ENCODE peak calls at places on chromosomes 3 and 15, in seven cellular contexts. Z, K, I, O, L, N and P are unnamed samples.

GRCh38 chr3:156094391-156094790 is 26.0 kb upstream of the KCNAB1 start:
- DNase-seq in Z (no peak), K (no peak), I (no peak), O (no peak), L (no peak), N (no peak), P (no peak)

GRCh38 chr3:148755570-148755969 is 57.9 kb downstream of the AGTR1 start:
- DNase-seq in Z (no peak), K (no peak), I (no peak), O (no peak), L (no peak), N (no peak), P (no peak)

GRCh38 chr3:40847571-40847992 is 322.8 kb downstream of the ZNF621 start:
- DNase-seq in Z (no peak), K (no peak), I (no peak), O (no peak), L (no peak), N (no peak), P (no peak)

GRCh38 chr3:15756505-15756904 is 41.3 kb downstream of the ANKRD28 start:
- DNase-seq in Z (no peak), K (no peak), I (no peak), O (no peak), L (no peak), N (no peak), P (no peak)

GRCh38 chr3:10492351-10493201 is 12.8 kb downstream of the ATP2B2 start:
- DNase-seq in Z (no peak), K (no peak), I (no peak), O (no peak), L (no peak), N (no peak), P (no peak)

GRCh38 chr3:38602576-38603250 is 46.8 kb downstream of the SCN5A start:
- DNase-seq in Z (no peak), K (no peak), I (no peak), O (no peak), L (no peak), N (peak), P (no peak)

GRCh38 chr3:150035400-150035799 is 64.7 kb upstream of the PFN2 start:
- DNase-seq in Z (no peak), K (no peak), I (no peak), O (no peak), L (no peak), N (no peak), P (no peak)

GRCh38 chr3:78517932-78518331 is 1249.9 kb downstream of the ROBO1 start:
- DNase-seq in Z (no peak), K (no peak), I (no peak), O (no peak), L (no peak), N (no peak), P (no peak)

GRCh38 chr3:185656321-185656840 is 70.3 kb downstream of the SENP2 start:
- DNase-seq in Z (no peak), K (peak), I (no peak), O (no peak), L (no peak), N (peak), P (no peak)

GRCh38 chr15:47384316-47384715 is 333.0 kb upstream of the SEMA6D start:
- DNase-seq in Z (no peak), K (no peak), I (no peak), O (no peak), L (no peak), N (no peak), P (no peak)

GRCh38 chr3:96844204-96844514 is 29.8 kb downstream of the EPHA6 start:
- DNase-seq in Z (no peak), K (no peak), I (no peak), O (no peak), L (no peak), N (no peak), P (no peak)

GRCh38 chr15:83285979-83286553 is 1.6 kb upstream of the BNC1 start:
- DNase-seq in Z (no peak), K (no peak), I (no peak), O (no peak), L (no peak), N (no peak), P (no peak)

GRCh38 chr3:156548041-156548687 is 6.8 kb downstream of the SSR3 start:
- DNase-seq in Z (no peak), K (no peak), I (no peak), O (no peak), L (no peak), N (no peak), P (no peak)

GRCh38 chr3:104291437-104291851 is 1075.3 kb upstream of the ALCAM start:
- DNase-seq in Z (no peak), K (no peak), I (no peak), O (no peak), L (no peak), N (no peak), P (no peak)

GRCh38 chr3:37457392-37458065 is 283.1 kb upstream of the LRRFIP2 start:
- DNase-seq in Z (no peak), K (no peak), I (no peak), O (no peak), L (no peak), N (no peak), P (no peak)

GRCh38 chr3:122800031-122800430 is 5.2 kb downstream of the SLC49A4 start:
- DNase-seq in Z (no peak), K (no peak), I (no peak), O (no peak), L (no peak), N (no peak), P (no peak)

GRCh38 chr3:97949110-97949485 is 23.1 kb downstream of the RIOX2 start:
- DNase-seq in Z (no peak), K (no peak), I (no peak), O (no peak), L (no peak), N (no peak), P (no peak)

GRCh38 chr3:106510206-106510605 is 641.4 kb upstream of the CBLB start:
- DNase-seq in Z (no peak), K (no peak), I (no peak), O (no peak), L (no peak), N (peak), P (no peak)

GRCh38 chr3:179653777-179654117 is 907 bp downstream of the USP13 start:
- DNase-seq in Z (no peak), K (peak), I (no peak), O (no peak), L (no peak), N (no peak), P (no peak)

GRCh38 chr15:85597155-85597815 is 197.4 kb downstream of the KLHL25 start:
- DNase-seq in Z (no peak), K (no peak), I (no peak), O (no peak), L (no peak), N (no peak), P (no peak)

GRCh38 chr3:16350041-16350952 is 85.3 kb downstream of the OXNAD1 start:
- DNase-seq in Z (no peak), K (no peak), I (no peak), O (no peak), L (no peak), N (no peak), P (no peak)

GRCh38 chr3:118987466-118987865 is 47.2 kb downstream of the IGSF11 start:
- DNase-seq in Z (no peak), K (peak), I (no peak), O (peak), L (no peak), N (peak), P (no peak)

GRCh38 chr3:190180268-190180667 is 59.6 kb upstream of the P3H2 start:
- DNase-seq in Z (no peak), K (no peak), I (no peak), O (no peak), L (no peak), N (no peak), P (no peak)

GRCh38 chr15:65421360-65422215 is 1.2 kb downstream of the IGDCC4 start:
- DNase-seq in Z (no peak), K (peak), I (no peak), O (no peak), L (no peak), N (peak), P (peak)

GRCh38 chr3:47512416-47513124 is 942 bp downstream of the ELP6 start:
- DNase-seq in Z (no peak), K (peak), I (no peak), O (no peak), L (no peak), N (peak), P (peak)

GRCh38 chr3:60954049-60954448 is 297.2 kb downstream of the FHIT start:
- DNase-seq in Z (no peak), K (no peak), I (no peak), O (no peak), L (no peak), N (no peak), P (no peak)

GRCh38 chr3:176321099-176321498 is 876.2 kb downstream of the TBL1XR1 start:
- DNase-seq in Z (no peak), K (no peak), I (no peak), O (no peak), L (no peak), N (no peak), P (no peak)

GRCh38 chr3:50321844-50322385 is 630 bp downstream of the HYAL2 start:
- DNase-seq in Z (no peak), K (no peak), I (no peak), O (no peak), L (no peak), N (no peak), P (no peak)

GRCh38 chr3:50323092-50323600 is 601 bp upstream of the HYAL2 start:
- DNase-seq in Z (no peak), K (no peak), I (no peak), O (no peak), L (no peak), N (no peak), P (no peak)

GRCh38 chr3:50321146-50321843 is 1.2 kb downstream of the HYAL2 start:
- DNase-seq in Z (peak), K (peak), I (no peak), O (peak), L (peak), N (peak), P (peak)

GRCh38 chr3:50323614-50324199 is 1.2 kb upstream of the HYAL2 start:
- DNase-seq in Z (no peak), K (no peak), I (no peak), O (no peak), L (no peak), N (no peak), P (no peak)

GRCh38 chr3:50322386-50323091 is at the start of gene HYAL2:
- DNase-seq in Z (no peak), K (no peak), I (no peak), O (peak), L (no peak), N (no peak), P (no peak)
- H3K4me3 ChIP-seq in Z (peak), K (peak), I (peak), O (peak), L (peak), N (peak), P (peak)

GRCh38 chr3:52246264-52246620 is 683 bp downstream of the PPM1M start:
- DNase-seq in Z (no peak), K (no peak), I (no peak), O (no peak), L (no peak), N (no peak), P (no peak)

GRCh38 chr3:52248165-52248541 is 2.6 kb downstream of the PPM1M start:
- DNase-seq in Z (no peak), K (no peak), I (no peak), O (no peak), L (no peak), N (no peak), P (no peak)

GRCh38 chr3:52247455-52248164 is 2.1 kb downstream of the PPM1M start:
- DNase-seq in Z (no peak), K (no peak), I (no peak), O (no peak), L (no peak), N (no peak), P (no peak)

GRCh38 chr3:52245322-52246263 is at the start of gene PPM1M:
- DNase-seq in Z (no peak), K (peak), I (no peak), O (peak), L (no peak), N (peak), P (no peak)

DNA sequence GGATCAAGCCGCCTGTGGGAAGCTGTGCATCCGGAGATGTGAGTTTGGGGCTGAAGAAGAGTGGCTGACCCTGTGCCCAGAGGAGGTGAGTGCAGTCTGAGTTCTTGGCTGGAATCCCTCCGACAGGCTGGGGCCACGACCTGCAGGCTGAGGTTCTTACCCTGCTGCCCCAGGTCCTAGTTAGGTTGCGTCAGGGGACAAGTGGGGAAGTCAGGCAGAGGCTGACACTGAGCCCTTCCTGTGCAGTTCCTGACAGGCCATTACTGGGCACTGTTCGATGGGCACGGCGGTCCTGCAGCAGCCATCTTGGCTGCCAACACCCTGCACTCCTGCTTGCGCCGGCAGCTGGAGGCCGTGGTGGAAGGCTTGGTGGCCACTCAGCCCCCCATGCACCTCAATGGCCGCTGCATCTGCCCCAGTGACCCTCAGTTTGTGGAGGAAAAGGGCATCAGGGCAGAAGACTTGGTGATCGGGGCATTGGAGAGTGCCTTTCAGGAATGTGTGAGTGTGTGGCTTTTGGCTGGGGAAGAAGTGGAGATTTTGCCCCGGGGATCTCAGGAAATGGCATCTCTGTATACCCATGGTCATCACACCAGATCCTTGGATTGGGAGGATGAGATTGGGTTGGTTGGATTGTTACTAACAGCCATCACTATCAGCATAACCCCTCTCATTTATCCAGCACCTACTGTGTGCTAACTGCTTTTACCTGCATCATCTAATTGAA is 1.3 kb downstream of the PPM1M start:
- DNase-seq in Z (no peak), K (no peak), I (no peak), O (no peak), L (no peak), N (no peak), P (no peak)
- TF ChIP-seq POLR2AphosphoS5 in Z (no peak), K (no peak), I (no peak), O (no peak), L (no peak), N (no peak), P (no peak)

DNA sequence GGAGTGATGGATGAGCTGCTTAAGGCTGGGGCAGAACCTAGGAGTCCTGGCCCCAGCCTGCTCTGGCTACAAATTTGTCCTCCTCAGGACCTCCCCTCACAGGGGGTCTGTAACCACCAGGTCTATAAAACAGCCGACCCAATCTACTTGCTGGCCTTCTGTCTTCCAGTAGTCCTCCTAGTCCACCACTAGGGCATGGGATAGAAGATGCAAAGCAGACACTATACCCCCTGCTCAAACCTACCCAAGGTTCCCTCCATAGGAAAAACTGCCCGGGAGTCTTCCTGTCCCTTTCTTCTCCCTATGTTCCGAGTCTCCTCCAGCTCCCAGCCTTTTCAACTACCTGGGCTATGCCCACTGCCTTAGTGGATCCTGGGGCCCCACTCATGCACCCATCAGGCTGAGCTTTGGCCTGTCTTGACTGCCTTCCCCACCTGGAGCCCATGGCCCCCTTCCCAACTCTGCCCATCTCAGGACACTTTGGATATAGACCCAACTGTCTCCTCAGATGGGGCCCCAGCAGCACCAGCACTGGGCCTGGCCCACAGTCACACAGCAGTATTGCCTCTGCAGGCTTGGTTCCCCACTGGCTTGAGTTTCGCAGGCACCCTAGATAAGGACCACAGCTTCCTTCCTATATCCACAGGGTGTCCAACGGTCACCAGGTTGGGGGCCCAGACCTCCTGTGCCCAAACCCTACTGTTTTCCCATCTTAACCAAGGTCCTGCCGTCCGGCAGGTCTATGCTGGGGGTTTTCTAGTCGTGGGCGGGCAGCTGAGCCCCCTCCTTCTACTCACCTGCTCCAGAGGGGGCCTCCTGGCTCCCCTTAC is 1.1 kb downstream of the HYAL3 start:
- DNase-seq in Z (no peak), K (no peak), I (no peak), O (no peak), L (no peak), N (peak), P (no peak)
- H3K4me3 ChIP-seq in Z (peak), K (peak), I (peak), O (peak), L (peak), N (peak), P (peak)

GRCh38 chr15:59972241-59972640 is 31.9 kb upstream of the FOXB1 start:
- DNase-seq in Z (no peak), K (no peak), I (no peak), O (no peak), L (no peak), N (no peak), P (no peak)

GRCh38 chr15:59976480-59976879 is 27.6 kb upstream of the FOXB1 start:
- DNase-seq in Z (no peak), K (no peak), I (no peak), O (no peak), L (peak), N (no peak), P (no peak)
- TF ChIP-seq POLR2AphosphoS5 in Z (no peak), K (no peak), I (no peak), O (no peak), L (no peak), N (no peak), P (no peak)